ENCODE peak calls at places on chromosome 16, in nine cellular contexts. One of them, this sample, is unnamed.

GRCh38 chr16:82735696-82736095 is 108.9 kb downstream of the CDH13 start:
- DNase-seq in NCI-H345: no peak
- DNase-seq in activated CD8-positive, alpha-beta memory T cell treated with anti-CD3 and anti-CD28 coated beads for 1 hour: no peak
- DNase-seq in non-pigmented ciliary epithelial cell: no peak
- DNase-seq in sigmoid colon: no peak
- DNase-seq in T-helper 17 cell: no peak
- DNase-seq in T-helper 1 cell: no peak
- DNase-seq in effector CD4-positive, alpha-beta T cell: no peak
- DNase-seq in T-helper 2 cell: no peak
- DNase-seq in this sample: no peak

GRCh38 chr16:89507834-89508590 is at the start of gene SPG7:
- DNase-seq in activated CD8-positive, alpha-beta memory T cell treated with anti-CD3 and anti-CD28 coated beads for 1 hour: peak; percentile 83
- DNase-seq in NCI-H345: peak; percentile 78
- DNase-seq in T-helper 2 cell: peak; percentile 84
- DNase-seq in T-helper 1 cell: peak; percentile 89
- DNase-seq in sigmoid colon: peak; percentile 90
- DNase-seq in non-pigmented ciliary epithelial cell: no peak
- DNase-seq in effector CD4-positive, alpha-beta T cell: peak; percentile 84
- DNase-seq in T-helper 17 cell: peak; percentile 91
- DNase-seq in this sample: peak; percentile 87

GRCh38 chr16:27318399-27319256 is 4.9 kb downstream of the IL4R start:
- DNase-seq in NCI-H345: no peak
- DNase-seq in sigmoid colon: peak; percentile 77
- DNase-seq in T-helper 17 cell: peak; percentile 21
- DNase-seq in effector CD4-positive, alpha-beta T cell: peak; percentile 38
- DNase-seq in non-pigmented ciliary epithelial cell: peak; percentile 60
- DNase-seq in T-helper 2 cell: no peak
- DNase-seq in T-helper 1 cell: peak; percentile 92
- DNase-seq in activated CD8-positive, alpha-beta memory T cell treated with anti-CD3 and anti-CD28 coated beads for 1 hour: no peak
- DNase-seq in this sample: no peak

GRCh38 chr16:41439-42068 is 11.9 kb downstream of the POLR3K start:
- DNase-seq in activated CD8-positive, alpha-beta memory T cell treated with anti-CD3 and anti-CD28 coated beads for 1 hour: no peak
- DNase-seq in T-helper 1 cell: no peak
- DNase-seq in T-helper 2 cell: no peak
- DNase-seq in sigmoid colon: no peak
- DNase-seq in effector CD4-positive, alpha-beta T cell: no peak
- DNase-seq in NCI-H345: no peak
- DNase-seq in T-helper 17 cell: no peak
- DNase-seq in non-pigmented ciliary epithelial cell: no peak
- DNase-seq in this sample: no peak

GRCh38 chr16:71289732-71290062 is 495 bp upstream of the CMTR2 start:
- DNase-seq in sigmoid colon: no peak
- DNase-seq in T-helper 1 cell: no peak
- DNase-seq in non-pigmented ciliary epithelial cell: no peak
- DNase-seq in T-helper 2 cell: no peak
- DNase-seq in effector CD4-positive, alpha-beta T cell: no peak
- DNase-seq in T-helper 17 cell: no peak
- DNase-seq in activated CD8-positive, alpha-beta memory T cell treated with anti-CD3 and anti-CD28 coated beads for 1 hour: no peak
- DNase-seq in NCI-H345: no peak
- DNase-seq in this sample: no peak

GRCh38 chr16:2838928-2839327 is 8.8 kb downstream of the ZG16B start:
- DNase-seq in non-pigmented ciliary epithelial cell: peak; percentile 35
- DNase-seq in NCI-H345: peak; percentile 65
- DNase-seq in sigmoid colon: no peak
- DNase-seq in T-helper 17 cell: peak; percentile 33
- DNase-seq in activated CD8-positive, alpha-beta memory T cell treated with anti-CD3 and anti-CD28 coated beads for 1 hour: peak; percentile 31
- DNase-seq in T-helper 1 cell: peak; percentile 63
- DNase-seq in effector CD4-positive, alpha-beta T cell: peak; percentile 19
- DNase-seq in T-helper 2 cell: peak; percentile 37
- DNase-seq in this sample: peak; percentile 28

GRCh38 chr16:89944773-89945172 is 3.8 kb upstream of the DEF8 start:
- DNase-seq in effector CD4-positive, alpha-beta T cell: no peak
- DNase-seq in T-helper 2 cell: no peak
- DNase-seq in sigmoid colon: no peak
- DNase-seq in non-pigmented ciliary epithelial cell: no peak
- DNase-seq in activated CD8-positive, alpha-beta memory T cell treated with anti-CD3 and anti-CD28 coated beads for 1 hour: no peak
- DNase-seq in NCI-H345: no peak
- DNase-seq in T-helper 17 cell: no peak
- DNase-seq in T-helper 1 cell: no peak
- DNase-seq in this sample: no peak

GRCh38 chr16:84941916-84942315 is 69.4 kb downstream of the ZDHHC7 start:
- DNase-seq in T-helper 17 cell: no peak
- DNase-seq in non-pigmented ciliary epithelial cell: peak; percentile 18
- DNase-seq in T-helper 2 cell: no peak
- DNase-seq in NCI-H345: no peak
- DNase-seq in activated CD8-positive, alpha-beta memory T cell treated with anti-CD3 and anti-CD28 coated beads for 1 hour: no peak
- DNase-seq in T-helper 1 cell: no peak
- DNase-seq in sigmoid colon: no peak
- DNase-seq in effector CD4-positive, alpha-beta T cell: no peak
- DNase-seq in this sample: no peak

GRCh38 chr16:57826040-57826434 is 23.7 kb upstream of the KIFC3 start:
- DNase-seq in NCI-H345: no peak
- DNase-seq in T-helper 2 cell: no peak
- DNase-seq in sigmoid colon: no peak
- DNase-seq in T-helper 17 cell: no peak
- DNase-seq in non-pigmented ciliary epithelial cell: no peak
- DNase-seq in effector CD4-positive, alpha-beta T cell: no peak
- DNase-seq in activated CD8-positive, alpha-beta memory T cell treated with anti-CD3 and anti-CD28 coated beads for 1 hour: no peak
- DNase-seq in T-helper 1 cell: no peak
- DNase-seq in this sample: no peak

GRCh38 chr16:1726661-1727502 is 20.9 kb downstream of the MAPK8IP3 start:
- DNase-seq in non-pigmented ciliary epithelial cell: no peak
- DNase-seq in activated CD8-positive, alpha-beta memory T cell treated with anti-CD3 and anti-CD28 coated beads for 1 hour: no peak
- DNase-seq in T-helper 17 cell: no peak
- DNase-seq in T-helper 1 cell: no peak
- DNase-seq in effector CD4-positive, alpha-beta T cell: no peak
- DNase-seq in NCI-H345: no peak
- DNase-seq in T-helper 2 cell: no peak
- DNase-seq in sigmoid colon: no peak
- DNase-seq in this sample: no peak

GRCh38 chr16:27315333-27316037 is 1.7 kb downstream of the IL4R start:
- DNase-seq in activated CD8-positive, alpha-beta memory T cell treated with anti-CD3 and anti-CD28 coated beads for 1 hour: no peak
- DNase-seq in T-helper 1 cell: peak; percentile 78
- DNase-seq in sigmoid colon: peak; percentile 85
- DNase-seq in T-helper 17 cell: no peak
- DNase-seq in effector CD4-positive, alpha-beta T cell: peak; percentile 38
- DNase-seq in T-helper 2 cell: peak; percentile 48
- DNase-seq in NCI-H345: no peak
- DNase-seq in non-pigmented ciliary epithelial cell: no peak
- DNase-seq in this sample: no peak

GRCh38 chr16:49158029-49158642 is 123.5 kb downstream of the CBLN1 start:
- DNase-seq in sigmoid colon: no peak
- DNase-seq in T-helper 17 cell: no peak
- DNase-seq in T-helper 2 cell: no peak
- DNase-seq in NCI-H345: no peak
- DNase-seq in non-pigmented ciliary epithelial cell: no peak
- DNase-seq in activated CD8-positive, alpha-beta memory T cell treated with anti-CD3 and anti-CD28 coated beads for 1 hour: no peak
- DNase-seq in effector CD4-positive, alpha-beta T cell: no peak
- DNase-seq in T-helper 1 cell: peak; percentile 1
- DNase-seq in this sample: peak; percentile 4

GRCh38 chr16:78097522-78097921 is 1.9 kb upstream of the WWOX start:
- DNase-seq in non-pigmented ciliary epithelial cell: no peak
- DNase-seq in T-helper 17 cell: no peak
- DNase-seq in T-helper 2 cell: no peak
- DNase-seq in sigmoid colon: no peak
- DNase-seq in T-helper 1 cell: peak; percentile 10
- DNase-seq in effector CD4-positive, alpha-beta T cell: no peak
- DNase-seq in NCI-H345: no peak
- DNase-seq in activated CD8-positive, alpha-beta memory T cell treated with anti-CD3 and anti-CD28 coated beads for 1 hour: no peak
- DNase-seq in this sample: no peak

GRCh38 chr16:48495303-48495702 is 110.1 kb upstream of the SIAH1 start:
- DNase-seq in non-pigmented ciliary epithelial cell: no peak
- DNase-seq in T-helper 1 cell: no peak
- DNase-seq in activated CD8-positive, alpha-beta memory T cell treated with anti-CD3 and anti-CD28 coated beads for 1 hour: no peak
- DNase-seq in T-helper 2 cell: no peak
- DNase-seq in NCI-H345: no peak
- DNase-seq in effector CD4-positive, alpha-beta T cell: no peak
- DNase-seq in T-helper 17 cell: no peak
- DNase-seq in sigmoid colon: no peak
- DNase-seq in this sample: no peak

GRCh38 chr16:27067138-27067537 is 411 bp downstream of the C16orf82 start:
- DNase-seq in non-pigmented ciliary epithelial cell: no peak
- DNase-seq in activated CD8-positive, alpha-beta memory T cell treated with anti-CD3 and anti-CD28 coated beads for 1 hour: no peak
- DNase-seq in T-helper 17 cell: no peak
- DNase-seq in T-helper 1 cell: no peak
- DNase-seq in sigmoid colon: no peak
- DNase-seq in NCI-H345: no peak
- DNase-seq in effector CD4-positive, alpha-beta T cell: no peak
- DNase-seq in T-helper 2 cell: no peak
- DNase-seq in this sample: no peak

GRCh38 chr16:67249178-67249759 is 490 bp downstream of the SLC9A5 start:
- DNase-seq in activated CD8-positive, alpha-beta memory T cell treated with anti-CD3 and anti-CD28 coated beads for 1 hour: no peak
- DNase-seq in NCI-H345: no peak
- DNase-seq in non-pigmented ciliary epithelial cell: no peak
- DNase-seq in effector CD4-positive, alpha-beta T cell: no peak
- DNase-seq in T-helper 1 cell: no peak
- DNase-seq in sigmoid colon: peak; percentile 66
- DNase-seq in T-helper 17 cell: no peak
- DNase-seq in T-helper 2 cell: no peak
- DNase-seq in this sample: no peak

GRCh38 chr16:70685938-70686375 is at the start of gene MTSS2:
- DNase-seq in non-pigmented ciliary epithelial cell: no peak
- DNase-seq in T-helper 1 cell: no peak
- DNase-seq in activated CD8-positive, alpha-beta memory T cell treated with anti-CD3 and anti-CD28 coated beads for 1 hour: no peak
- DNase-seq in NCI-H345: peak; percentile 62
- DNase-seq in sigmoid colon: peak; percentile 96
- DNase-seq in T-helper 2 cell: no peak
- DNase-seq in effector CD4-positive, alpha-beta T cell: no peak
- DNase-seq in T-helper 17 cell: no peak
- DNase-seq in this sample: peak; percentile 71